ENCODE peak calls at places on chromosomes 4 and X, in seven cellular contexts. One of them, this sample, is unnamed.
A peak's percentile ranks its signal among the peaks of the same experiment; 100 is the strongest.

GRCh38 chrX:29397506-29397905 is 810.3 kb downstream of the IL1RAPL1 start:
- DNase-seq in endodermal cell: no peak
- DNase-seq in lower lobe of right lung: no peak
- DNase-seq in GM13977: no peak
- DNase-seq in cardiac muscle cell: no peak
- DNase-seq in K562: no peak
- DNase-seq in GM10248: no peak
- DNase-seq in this sample: no peak

GRCh38 chr4:10461091-10461849 is 4.0 kb upstream of the ZNF518B start:
- DNase-seq in endodermal cell: peak; percentile 89
- DNase-seq in lower lobe of right lung: peak; percentile 82
- DNase-seq in GM13977: peak; percentile 91
- DNase-seq in cardiac muscle cell: peak; percentile 85
- DNase-seq in K562: peak; percentile 85
- DNase-seq in GM10248: peak; percentile 91
- DNase-seq in this sample: peak; percentile 76

GRCh38 chr4:125985856-125986255 is 671.1 kb downstream of the FAT4 start:
- DNase-seq in endodermal cell: peak; percentile 88
- DNase-seq in lower lobe of right lung: no peak
- DNase-seq in GM13977: no peak
- DNase-seq in cardiac muscle cell: no peak
- DNase-seq in K562: peak; percentile 33
- DNase-seq in GM10248: no peak
- DNase-seq in this sample: no peak

GRCh38 chr4:61202638-61203495 is 2.7 kb downstream of the ADGRL3 start:
- DNase-seq in endodermal cell: peak; percentile 79
- DNase-seq in lower lobe of right lung: no peak
- DNase-seq in GM13977: peak; percentile 18
- DNase-seq in cardiac muscle cell: peak; percentile 15
- DNase-seq in K562: no peak
- DNase-seq in GM10248: peak; percentile 8
- DNase-seq in this sample: no peak

GRCh38 chr4:169225812-169226211 is 44.9 kb downstream of the SH3RF1 start:
- DNase-seq in endodermal cell: no peak
- DNase-seq in lower lobe of right lung: no peak
- DNase-seq in GM13977: no peak
- DNase-seq in cardiac muscle cell: no peak
- DNase-seq in K562: no peak
- DNase-seq in GM10248: no peak
- DNase-seq in this sample: no peak

GRCh38 chr4:28776004-28776403 is 1915.4 kb downstream of the STIM2 start:
- DNase-seq in endodermal cell: no peak
- DNase-seq in lower lobe of right lung: no peak
- DNase-seq in GM13977: no peak
- DNase-seq in cardiac muscle cell: no peak
- DNase-seq in K562: no peak
- DNase-seq in GM10248: no peak
- DNase-seq in this sample: no peak

GRCh38 chrX:103398321-103398937 is 22.1 kb downstream of the BEX3 start:
- DNase-seq in endodermal cell: no peak
- DNase-seq in lower lobe of right lung: no peak
- DNase-seq in GM13977: no peak
- DNase-seq in cardiac muscle cell: no peak
- DNase-seq in K562: peak; percentile 32
- DNase-seq in GM10248: no peak
- DNase-seq in this sample: peak; percentile 47

GRCh38 chrX:130173190-130173895 is 1.6 kb downstream of the RAB33A start:
- DNase-seq in endodermal cell: no peak
- DNase-seq in lower lobe of right lung: no peak
- DNase-seq in GM13977: peak; percentile 73
- DNase-seq in cardiac muscle cell: no peak
- DNase-seq in K562: peak; percentile 86
- DNase-seq in GM10248: peak; percentile 57
- DNase-seq in this sample: peak; percentile 77

GRCh38 chr4:26985836-26986235 is 125.2 kb downstream of the STIM2 start:
- DNase-seq in endodermal cell: no peak
- DNase-seq in lower lobe of right lung: no peak
- DNase-seq in GM13977: peak; percentile 23
- DNase-seq in cardiac muscle cell: no peak
- DNase-seq in K562: no peak
- DNase-seq in GM10248: peak; percentile 30
- DNase-seq in this sample: peak; percentile 70

GRCh38 chrX:134174859-134175258 is 62.1 kb upstream of the CCDC160 start:
- DNase-seq in endodermal cell: peak; percentile 87
- DNase-seq in lower lobe of right lung: no peak
- DNase-seq in GM13977: no peak
- DNase-seq in cardiac muscle cell: peak; percentile 53
- DNase-seq in K562: no peak
- DNase-seq in GM10248: no peak
- DNase-seq in this sample: no peak

GRCh38 chr4:41236046-41236445 is 20.7 kb upstream of the UCHL1 start:
- DNase-seq in endodermal cell: no peak
- DNase-seq in lower lobe of right lung: no peak
- DNase-seq in GM13977: no peak
- DNase-seq in cardiac muscle cell: no peak
- DNase-seq in K562: no peak
- DNase-seq in GM10248: no peak
- DNase-seq in this sample: no peak

GRCh38 chr4:41245983-41246382 is 10.7 kb upstream of the UCHL1 start:
- DNase-seq in endodermal cell: no peak
- DNase-seq in lower lobe of right lung: no peak
- DNase-seq in GM13977: no peak
- DNase-seq in cardiac muscle cell: no peak
- DNase-seq in K562: no peak
- DNase-seq in GM10248: no peak
- DNase-seq in this sample: no peak

GRCh38 chr4:41236508-41236907 is 20.2 kb upstream of the UCHL1 start:
- DNase-seq in endodermal cell: no peak
- DNase-seq in lower lobe of right lung: no peak
- DNase-seq in GM13977: no peak
- DNase-seq in cardiac muscle cell: no peak
- DNase-seq in K562: no peak
- DNase-seq in GM10248: no peak
- DNase-seq in this sample: no peak

GRCh38 chr4:41241919-41242318 is 14.8 kb upstream of the UCHL1 start:
- DNase-seq in endodermal cell: no peak
- DNase-seq in lower lobe of right lung: no peak
- DNase-seq in GM13977: no peak
- DNase-seq in cardiac muscle cell: no peak
- DNase-seq in K562: no peak
- DNase-seq in GM10248: no peak
- DNase-seq in this sample: no peak
- TF ChIP-seq CTCF in endodermal cell: no peak
- TF ChIP-seq CTCF in lower lobe of right lung: no peak
- TF ChIP-seq CTCF in GM13977: no peak
- TF ChIP-seq CTCF in cardiac muscle cell: no peak
- TF ChIP-seq CTCF in K562: no peak
- TF ChIP-seq CTCF in GM10248: no peak
- TF ChIP-seq CTCF in this sample: no peak

GRCh38 chr4:180156684-180157083 is 2086.5 kb upstream of the TENM3 start:
- DNase-seq in endodermal cell: no peak
- DNase-seq in lower lobe of right lung: no peak
- DNase-seq in GM13977: no peak
- DNase-seq in cardiac muscle cell: no peak
- DNase-seq in K562: no peak
- DNase-seq in GM10248: no peak
- DNase-seq in this sample: no peak

GRCh38 chr4:180152831-180153230 is 2090.4 kb upstream of the TENM3 start:
- DNase-seq in endodermal cell: no peak
- DNase-seq in lower lobe of right lung: no peak
- DNase-seq in GM13977: no peak
- DNase-seq in cardiac muscle cell: no peak
- DNase-seq in K562: no peak
- DNase-seq in GM10248: no peak
- DNase-seq in this sample: no peak

GRCh38 chr4:180148737-180149136 is 2094.5 kb upstream of the TENM3 start:
- DNase-seq in endodermal cell: no peak
- DNase-seq in lower lobe of right lung: no peak
- DNase-seq in GM13977: no peak
- DNase-seq in cardiac muscle cell: no peak
- DNase-seq in K562: no peak
- DNase-seq in GM10248: no peak
- DNase-seq in this sample: no peak

GRCh38 chr4:180153587-180153986 is 2089.6 kb upstream of the TENM3 start:
- DNase-seq in endodermal cell: no peak
- DNase-seq in lower lobe of right lung: no peak
- DNase-seq in GM13977: no peak
- DNase-seq in cardiac muscle cell: no peak
- DNase-seq in K562: no peak
- DNase-seq in GM10248: no peak
- DNase-seq in this sample: no peak

GRCh38 chr4:180150818-180151217 is 2092.4 kb upstream of the TENM3 start:
- DNase-seq in endodermal cell: no peak
- DNase-seq in lower lobe of right lung: no peak
- DNase-seq in GM13977: no peak
- DNase-seq in cardiac muscle cell: no peak
- DNase-seq in K562: no peak
- DNase-seq in GM10248: no peak
- DNase-seq in this sample: no peak
- TF ChIP-seq CTCF in endodermal cell: peak; percentile 76
- TF ChIP-seq CTCF in lower lobe of right lung: no peak
- TF ChIP-seq CTCF in GM13977: peak; percentile 33
- TF ChIP-seq CTCF in cardiac muscle cell: no peak
- TF ChIP-seq CTCF in K562: no peak
- TF ChIP-seq CTCF in GM10248: no peak
- TF ChIP-seq CTCF in this sample: peak; percentile 22

GRCh38 chrX:115226929-115227328 is 7.0 kb downstream of the LRCH2 start:
- DNase-seq in endodermal cell: peak; percentile 73
- DNase-seq in lower lobe of right lung: no peak
- DNase-seq in GM13977: no peak
- DNase-seq in cardiac muscle cell: peak; percentile 40
- DNase-seq in K562: no peak
- DNase-seq in GM10248: no peak
- DNase-seq in this sample: no peak
- TF ChIP-seq CTCF in endodermal cell: peak; percentile 87
- TF ChIP-seq CTCF in lower lobe of right lung: peak; percentile 21
- TF ChIP-seq CTCF in GM13977: peak; percentile 47
- TF ChIP-seq CTCF in cardiac muscle cell: peak; percentile 34
- TF ChIP-seq CTCF in K562: peak; percentile 86
- TF ChIP-seq CTCF in GM10248: peak; percentile 7
- TF ChIP-seq CTCF in this sample: no peak

GRCh38 chr4:93894995-93895394 is 66.4 kb downstream of the ATOH1 start:
- DNase-seq in endodermal cell: no peak
- DNase-seq in lower lobe of right lung: no peak
- DNase-seq in GM13977: no peak
- DNase-seq in cardiac muscle cell: no peak
- DNase-seq in K562: no peak
- DNase-seq in GM10248: no peak
- DNase-seq in this sample: no peak

GRCh38 chr4:93897559-93897958 is 69.0 kb downstream of the ATOH1 start:
- DNase-seq in endodermal cell: no peak
- DNase-seq in lower lobe of right lung: no peak
- DNase-seq in GM13977: no peak
- DNase-seq in cardiac muscle cell: peak; percentile 23
- DNase-seq in K562: peak; percentile 9
- DNase-seq in GM10248: no peak
- DNase-seq in this sample: no peak
- TF ChIP-seq CTCF in endodermal cell: peak; percentile 58
- TF ChIP-seq CTCF in lower lobe of right lung: peak; percentile 8
- TF ChIP-seq CTCF in GM13977: peak; percentile 43
- TF ChIP-seq CTCF in cardiac muscle cell: no peak
- TF ChIP-seq CTCF in K562: peak; percentile 13
- TF ChIP-seq CTCF in GM10248: peak; percentile 32
- TF ChIP-seq CTCF in this sample: no peak

GRCh38 chr4:57211131-57211530 is 100.9 kb upstream of the IGFBP7 start:
- DNase-seq in endodermal cell: no peak
- DNase-seq in lower lobe of right lung: no peak
- DNase-seq in GM13977: no peak
- DNase-seq in cardiac muscle cell: no peak
- DNase-seq in K562: no peak
- DNase-seq in GM10248: no peak
- DNase-seq in this sample: no peak
- TF ChIP-seq CTCF in endodermal cell: no peak
- TF ChIP-seq CTCF in lower lobe of right lung: no peak
- TF ChIP-seq CTCF in GM13977: no peak
- TF ChIP-seq CTCF in cardiac muscle cell: no peak
- TF ChIP-seq CTCF in K562: peak; percentile 13
- TF ChIP-seq CTCF in GM10248: no peak
- TF ChIP-seq CTCF in this sample: no peak

GRCh38 chr4:6085028-6085942 is 67.1 kb upstream of the C4orf50 start:
- DNase-seq in endodermal cell: no peak
- DNase-seq in lower lobe of right lung: peak; percentile 24
- DNase-seq in GM13977: no peak
- DNase-seq in cardiac muscle cell: no peak
- DNase-seq in K562: no peak
- DNase-seq in GM10248: no peak
- DNase-seq in this sample: no peak

GRCh38 chr4:6088950-6089349 is 70.7 kb upstream of the C4orf50 start:
- DNase-seq in endodermal cell: peak; percentile 41
- DNase-seq in lower lobe of right lung: no peak
- DNase-seq in GM13977: no peak
- DNase-seq in cardiac muscle cell: no peak
- DNase-seq in K562: no peak
- DNase-seq in GM10248: no peak
- DNase-seq in this sample: no peak

GRCh38 chr4:6090936-6091335 is 72.7 kb upstream of the C4orf50 start:
- DNase-seq in endodermal cell: peak; percentile 4
- DNase-seq in lower lobe of right lung: no peak
- DNase-seq in GM13977: no peak
- DNase-seq in cardiac muscle cell: no peak
- DNase-seq in K562: no peak
- DNase-seq in GM10248: no peak
- DNase-seq in this sample: no peak

GRCh38 chr4:6085943-6086628 is 67.9 kb upstream of the C4orf50 start:
- DNase-seq in endodermal cell: peak; percentile 34
- DNase-seq in lower lobe of right lung: no peak
- DNase-seq in GM13977: no peak
- DNase-seq in cardiac muscle cell: no peak
- DNase-seq in K562: no peak
- DNase-seq in GM10248: no peak
- DNase-seq in this sample: no peak

DNA sequence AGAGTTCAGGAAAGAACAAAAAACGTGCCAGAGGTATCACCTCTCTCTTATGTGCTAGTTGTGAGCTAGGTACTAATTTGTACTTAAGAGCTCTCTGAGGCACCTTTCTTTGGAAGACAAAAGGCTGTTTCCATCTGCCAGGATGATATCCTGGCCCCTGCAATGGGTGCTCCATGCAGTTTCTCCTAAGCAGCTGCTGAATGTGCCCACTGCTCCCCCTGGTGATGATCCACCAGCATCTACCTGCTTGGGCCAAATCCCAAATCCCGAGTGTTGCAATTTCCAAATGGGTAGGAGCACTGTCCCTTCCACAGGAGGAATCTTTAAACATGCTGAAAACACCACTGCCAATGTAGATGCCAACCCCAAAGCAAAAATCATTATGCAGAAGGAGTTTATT is 69.4 kb upstream of the C4orf50 start:
- DNase-seq in endodermal cell: peak; percentile 89
- DNase-seq in lower lobe of right lung: no peak
- DNase-seq in GM13977: no peak
- DNase-seq in cardiac muscle cell: peak; percentile 61
- DNase-seq in K562: peak; percentile 15
- DNase-seq in GM10248: no peak
- DNase-seq in this sample: no peak
- TF ChIP-seq CTCF in endodermal cell: peak; percentile 87
- TF ChIP-seq CTCF in lower lobe of right lung: peak; percentile 37
- TF ChIP-seq CTCF in GM13977: peak; percentile 36
- TF ChIP-seq CTCF in cardiac muscle cell: peak; percentile 30
- TF ChIP-seq CTCF in K562: peak; percentile 48
- TF ChIP-seq CTCF in GM10248: peak; percentile 13
- TF ChIP-seq CTCF in this sample: peak; percentile 24

This sample was measured in activated CD8-positive, alpha-beta T cell treated with anti-CD3 and anti-CD28 coated beads for 36 hours.